ENCODE peak calls at places on chromosomes 11 and 22, in six cellular contexts. F, S, L, Y, A and O are unnamed samples.

GRCh38 chr22:36220457-36220921 is 18.8 kb downstream of the APOL2 start:
- DNase-seq in Y (peak), F (no peak), L (peak), A (no peak), S (peak), O (peak)

GRCh38 chr11:68954970-68955958 is 25.5 kb downstream of the MRGPRD start:
- DNase-seq in F (no peak), L (no peak), Y (peak), A (no peak), S (no peak), O (no peak)

GRCh38 chr11:9264381-9265210 is 554 bp downstream of the DENND5A start:
- DNase-seq in Y (peak), F (peak), A (no peak), S (peak), L (peak), O (peak)

GRCh38 chr11:12942157-12942556 is 67.0 kb upstream of the RASSF10 start:
- DNase-seq in Y (no peak), F (no peak), A (no peak), L (no peak), S (no peak), O (no peak)

GRCh38 chr11:32586576-32587190 is 3.1 kb downstream of the EIF3M start:
- DNase-seq in F (no peak), L (no peak), S (peak), A (no peak), Y (peak), O (peak)

GRCh38 chr22:44753189-44754042 is 1.0 kb downstream of the ARHGAP8 start:
- DNase-seq in F (no peak), A (no peak), S (no peak), L (no peak), Y (peak), O (peak)

GRCh38 chr11:110430267-110431211 is 791 bp downstream of the FDX1 start:
- DNase-seq in L (peak), Y (peak), S (peak), A (no peak), F (peak), O (peak)

GRCh38 chr11:111417011-111417765 is 38.1 kb upstream of the POU2AF1 start:
- DNase-seq in Y (peak), A (no peak), L (no peak), F (no peak), S (peak), O (no peak)

GRCh38 chr11:29352273-29352672 is 664.6 kb downstream of the KCNA4 start:
- DNase-seq in L (no peak), S (no peak), Y (peak), A (no peak), F (no peak), O (peak)

GRCh38 chr11:96237759-96238158 is 105.2 kb downstream of the MAML2 start:
- DNase-seq in F (no peak), S (peak), Y (no peak), A (no peak), L (no peak), O (peak)

GRCh38 chr22:40029189-40029890 is 34.6 kb downstream of the FAM83F start:
- DNase-seq in A (no peak), F (no peak), Y (no peak), L (no peak), S (no peak), O (no peak)

GRCh38 chr22:39173787-39174497 is 21.5 kb upstream of the CBX7 start:
- DNase-seq in Y (no peak), A (no peak), L (no peak), S (no peak), F (no peak), O (peak)

DNA sequence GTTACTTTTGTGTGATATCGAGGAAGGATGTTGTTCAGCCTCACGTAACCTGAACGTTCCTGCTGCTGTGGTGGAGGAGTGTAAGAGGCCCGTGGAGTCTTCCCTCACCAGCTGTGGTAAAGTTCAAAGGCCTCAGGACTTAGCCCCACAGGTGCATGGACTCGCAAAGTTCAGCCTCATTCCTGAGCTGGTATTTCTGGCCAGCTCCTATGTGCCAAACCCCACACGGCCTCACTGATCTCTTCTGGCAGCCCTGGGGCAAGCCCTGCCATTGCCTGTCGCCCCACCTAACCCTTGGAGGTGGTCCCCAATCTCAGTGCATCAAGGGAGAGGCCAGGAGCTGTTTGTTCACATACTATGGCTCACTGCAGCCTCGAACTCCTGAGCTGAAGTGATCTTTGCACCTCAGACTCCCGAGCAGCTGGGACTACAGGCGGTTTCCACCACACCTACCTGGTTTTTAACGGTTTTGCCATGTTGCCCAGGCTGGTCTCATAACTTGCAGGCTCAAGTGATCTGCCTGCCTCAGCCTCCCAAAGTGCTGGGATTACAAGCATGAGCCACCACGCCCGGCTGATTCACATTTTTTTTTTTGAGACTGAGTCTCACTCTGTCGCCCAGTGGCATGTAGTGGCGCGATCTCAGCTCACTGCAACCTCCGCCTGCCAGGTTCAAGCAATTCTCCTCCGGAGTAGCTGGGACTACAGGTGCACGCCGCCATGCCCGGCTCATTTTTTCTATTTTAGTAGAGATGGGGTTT is 2.2 kb downstream of the PHRF1 start:
- DNase-seq in F (no peak), S (no peak), Y (no peak), L (no peak), A (no peak), O (no peak)
- H3K4me3 ChIP-seq in F (peak), S (peak), Y (no peak), L (no peak), A (peak), O (no peak)

GRCh38 chr11:7527029-7527428 is 13.2 kb downstream of the PPFIBP2 start:
- DNase-seq in A (no peak), F (no peak), L (no peak), Y (no peak), S (no peak), O (no peak)
- H4K8ac ChIP-seq in A (no peak), F (no peak), L (no peak), Y (no peak), S (no peak), O (no peak)

GRCh38 chr11:61855939-61856730 is 28.0 kb downstream of the FADS2 start:
- DNase-seq in S (no peak), Y (peak), F (no peak), A (no peak), L (no peak), O (no peak)
- H2BK5ac ChIP-seq in S (no peak), Y (no peak), F (peak), A (no peak), L (no peak), O (no peak)

GRCh38 chr22:24951942-24952836 is at the start of gene KIAA1671:
- DNase-seq in S (peak), L (peak), F (peak), Y (peak), A (peak), O (peak)
- H3K4me3 ChIP-seq in S (peak), L (peak), F (peak), Y (peak), A (peak), O (peak)

GRCh38 chr11:117849781-117850414 is 25.4 kb upstream of the FXYD2 start:
- DNase-seq in Y (no peak), F (no peak), L (no peak), S (no peak), A (no peak), O (no peak)
- H4K8ac ChIP-seq in Y (no peak), F (no peak), L (no peak), S (no peak), A (no peak), O (no peak)

GRCh38 chr22:41094036-41094435 is 1.6 kb downstream of the EP300 start:
- DNase-seq in F (no peak), L (no peak), A (no peak), S (peak), Y (peak), O (peak)

GRCh38 chr22:41096391-41096790 is 4.0 kb downstream of the EP300 start:
- DNase-seq in Y (no peak), A (no peak), F (no peak), S (no peak), L (no peak), O (no peak)

GRCh38 chr22:41091139-41092022 is 1.0 kb upstream of the EP300 start:
- DNase-seq in Y (peak), S (peak), F (peak), A (peak), L (peak), O (peak)

GRCh38 chr22:41092847-41093371 is 517 bp downstream of the EP300 start:
- DNase-seq in A (no peak), S (peak), L (peak), F (no peak), Y (peak), O (peak)

GRCh38 chr22:41092023-41092817 is at the start of gene EP300:
- DNase-seq in Y (peak), A (no peak), S (peak), F (peak), L (peak), O (peak)
- H2BK5ac ChIP-seq in Y (peak), A (peak), S (peak), F (peak), L (peak), O (peak)

GRCh38 chr22:46854125-46854870 is 91.8 kb downstream of the TBC1D22A start:
- DNase-seq in L (peak), F (no peak), Y (peak), A (no peak), S (peak), O (no peak)

GRCh38 chr22:46851941-46852340 is 89.5 kb downstream of the TBC1D22A start:
- DNase-seq in L (no peak), S (no peak), F (no peak), Y (no peak), A (no peak), O (no peak)

GRCh38 chr22:46853191-46853590 is 90.7 kb downstream of the TBC1D22A start:
- DNase-seq in Y (no peak), L (no peak), A (no peak), S (no peak), F (no peak), O (no peak)

GRCh38 chr22:46851311-46851710 is 88.9 kb downstream of the TBC1D22A start:
- DNase-seq in L (peak), Y (no peak), A (no peak), S (no peak), F (no peak), O (no peak)

GRCh38 chr22:46852771-46853170 is 90.3 kb downstream of the TBC1D22A start:
- DNase-seq in F (no peak), Y (no peak), A (no peak), L (no peak), S (no peak), O (no peak)
- H3K4me3 ChIP-seq in F (no peak), Y (no peak), A (no peak), L (no peak), S (no peak), O (no peak)

DNA sequence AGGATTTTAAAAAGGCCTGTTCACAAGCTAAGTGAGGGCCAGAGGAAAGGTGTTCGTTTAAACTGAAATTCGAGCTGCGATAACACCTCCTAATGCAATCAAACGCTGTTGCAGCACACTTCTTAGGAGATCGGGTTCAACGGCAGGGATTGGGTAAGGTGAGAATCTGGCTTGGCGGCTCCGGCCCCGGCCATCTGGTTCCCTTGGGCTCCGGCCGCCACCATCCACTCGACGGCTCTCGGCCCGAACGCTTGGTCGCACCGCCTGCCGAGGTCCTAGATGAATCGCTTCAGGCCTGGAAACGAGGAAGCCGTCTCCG is 449 bp downstream of the C11orf71 start:
- DNase-seq in Y (no peak), F (no peak), A (no peak), S (no peak), L (no peak), O (peak)
- H4K8ac ChIP-seq in Y (peak), F (peak), A (peak), S (peak), L (peak), O (no peak)